ENCODE peak calls at places on chromosome 15, in four cellular contexts. One of them, this sample, is unnamed. For H3K4me1, the result is how much of the 10 kb centered on the place peaks cover.

GRCh38 chr15:47551559-47551958 is 165.7 kb upstream of the SEMA6D start:
- DNase-seq in GM12878: no peak
- DNase-seq in H1: no peak
- DNase-seq in A549: no peak
- DNase-seq in this sample: no peak

GRCh38 chr15:31116423-31117030 is 15.0 kb upstream of the TRPM1 start:
- DNase-seq in A549: no peak
- DNase-seq in H1: no peak
- DNase-seq in GM12878: no peak
- DNase-seq in this sample: no peak

GRCh38 chr15:84734794-84735479 is 13.5 kb upstream of the ZNF592 start:
- DNase-seq in A549: peak
- DNase-seq in GM12878: peak
- DNase-seq in H1: peak
- DNase-seq in this sample: no peak

GRCh38 chr15:27538325-27538724 is 560.8 kb downstream of the OCA2 start:
- DNase-seq in H1: no peak
- DNase-seq in A549: no peak
- DNase-seq in GM12878: no peak
- DNase-seq in this sample: no peak

GRCh38 chr15:60905587-60905986 is 323.5 kb downstream of the RORA start:
- DNase-seq in H1: no peak
- DNase-seq in A549: no peak
- DNase-seq in GM12878: no peak
- DNase-seq in this sample: no peak

GRCh38 chr15:77537006-77537405 is 95.7 kb downstream of the LINGO1 start:
- DNase-seq in A549: no peak
- DNase-seq in GM12878: no peak
- DNase-seq in H1: no peak
- DNase-seq in this sample: no peak

GRCh38 chr15:39868396-39868795 is 51.7 kb downstream of the GPR176 start:
- DNase-seq in GM12878: no peak
- DNase-seq in A549: no peak
- DNase-seq in H1: no peak
- DNase-seq in this sample: no peak

GRCh38 chr15:74511583-74511982 is 29.4 kb upstream of the ARID3B start:
- DNase-seq in GM12878: no peak
- DNase-seq in H1: no peak
- DNase-seq in A549: no peak
- DNase-seq in this sample: no peak

GRCh38 chr15:67094001-67094826 is 28.8 kb downstream of the SMAD3 start:
- DNase-seq in H1: no peak
- DNase-seq in A549: no peak
- DNase-seq in GM12878: no peak
- DNase-seq in this sample: no peak

GRCh38 chr15:59570364-59570763 is 41.2 kb upstream of the GCNT3 start:
- DNase-seq in H1: no peak
- DNase-seq in GM12878: no peak
- DNase-seq in A549: peak
- DNase-seq in this sample: no peak

DNA sequence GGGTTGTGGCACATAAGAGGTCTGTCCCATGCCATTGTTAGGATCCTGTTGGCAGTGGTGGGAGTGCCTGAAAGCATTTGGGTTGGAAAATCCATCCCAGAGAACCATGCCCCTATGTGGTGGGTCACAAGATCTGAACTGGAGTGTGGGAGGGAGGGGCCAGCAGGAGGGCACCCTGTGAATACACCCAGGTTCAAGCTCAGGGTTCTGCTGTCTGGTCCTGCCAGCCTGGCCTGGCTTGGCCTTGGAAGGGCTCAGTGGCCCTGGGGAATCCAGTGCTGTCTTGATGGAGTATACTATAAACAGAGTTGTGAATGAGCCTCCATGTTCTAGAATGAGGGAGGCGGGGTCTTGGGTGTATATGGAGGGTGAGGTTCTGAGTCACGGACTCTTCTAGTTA is 11.8 kb downstream of the ANKDD1A start:
- DNase-seq in H1: no peak
- DNase-seq in GM12878: no peak
- DNase-seq in A549: no peak
- DNase-seq in this sample: no peak
- H3K4me1 ChIP-seq in H1: under half
- H3K4me1 ChIP-seq in GM12878: under half
- H3K4me1 ChIP-seq in A549: under half
- H3K4me1 ChIP-seq in this sample: under half

GRCh38 chr15:65611888-65612615 is 1.1 kb upstream of the INTS14 start:
- DNase-seq in H1: no peak
- DNase-seq in GM12878: no peak
- DNase-seq in A549: peak
- DNase-seq in this sample: no peak

GRCh38 chr15:65612949-65613348 is 2.0 kb upstream of the INTS14 start:
- DNase-seq in A549: no peak
- DNase-seq in GM12878: no peak
- DNase-seq in H1: no peak
- DNase-seq in this sample: no peak

GRCh38 chr15:65612616-65612946 is 1.6 kb upstream of the INTS14 start:
- DNase-seq in A549: no peak
- DNase-seq in H1: no peak
- DNase-seq in GM12878: no peak
- DNase-seq in this sample: no peak

GRCh38 chr15:65613365-65613764 is 2.4 kb upstream of the INTS14 start:
- DNase-seq in H1: no peak
- DNase-seq in A549: no peak
- DNase-seq in GM12878: no peak
- DNase-seq in this sample: no peak

GRCh38 chr15:65610871-65611718 is at the start of gene INTS14:
- DNase-seq in A549: peak
- DNase-seq in H1: peak
- DNase-seq in GM12878: peak
- DNase-seq in this sample: peak
- TF ChIP-seq EP300 in A549: no peak
- TF ChIP-seq EP300 in H1: no peak
- TF ChIP-seq EP300 in GM12878: peak
- TF ChIP-seq EP300 in this sample: no peak

GRCh38 chr15:91268510-91268909 is 168.5 kb downstream of the SV2B start:
- DNase-seq in GM12878: no peak
- DNase-seq in A549: peak
- DNase-seq in H1: no peak
- DNase-seq in this sample: no peak
- TF ChIP-seq CTCF in GM12878: peak
- TF ChIP-seq CTCF in A549: peak
- TF ChIP-seq CTCF in H1: peak
- TF ChIP-seq CTCF in this sample: no peak

GRCh38 chr15:41778503-41778902 is 4.2 kb downstream of the MAPKBP1 start:
- DNase-seq in A549: no peak
- DNase-seq in H1: no peak
- DNase-seq in GM12878: no peak
- DNase-seq in this sample: no peak
- H3K4me1 ChIP-seq in A549: under half
- H3K4me1 ChIP-seq in H1: under half
- H3K4me1 ChIP-seq in GM12878: under half
- H3K4me1 ChIP-seq in this sample: under half

DNA sequence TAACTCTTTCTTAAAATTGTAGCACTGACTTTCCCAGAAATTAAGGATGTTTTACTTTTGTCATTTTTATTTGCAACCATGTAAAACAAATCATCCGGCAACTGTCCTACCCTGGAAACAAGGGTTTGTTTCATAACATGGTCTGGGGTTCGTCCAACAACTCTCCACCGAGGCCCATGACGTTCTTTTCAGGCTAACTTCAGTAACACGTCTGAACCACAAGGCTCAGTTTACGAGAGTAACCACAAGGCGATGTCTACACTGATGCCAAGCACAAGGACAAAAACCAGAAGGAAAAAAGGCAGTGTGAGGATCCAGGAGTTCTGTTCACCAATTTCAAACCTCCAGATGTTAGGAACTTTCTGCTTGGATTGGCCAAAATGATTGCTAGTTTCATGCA is 546.1 kb downstream of the NTRK3 start:
- DNase-seq in GM12878: no peak
- DNase-seq in A549: no peak
- DNase-seq in H1: no peak
- DNase-seq in this sample: peak
- TF ChIP-seq EP300 in GM12878: no peak
- TF ChIP-seq EP300 in A549: no peak
- TF ChIP-seq EP300 in H1: no peak
- TF ChIP-seq EP300 in this sample: no peak

GRCh38 chr15:51382787-51383186 is 41.3 kb downstream of the GLDN start:
- DNase-seq in GM12878: no peak
- DNase-seq in A549: peak
- DNase-seq in H1: no peak
- DNase-seq in this sample: no peak
- TF ChIP-seq CTCF in GM12878: peak
- TF ChIP-seq CTCF in A549: peak
- TF ChIP-seq CTCF in H1: peak
- TF ChIP-seq CTCF in this sample: no peak

DNA sequence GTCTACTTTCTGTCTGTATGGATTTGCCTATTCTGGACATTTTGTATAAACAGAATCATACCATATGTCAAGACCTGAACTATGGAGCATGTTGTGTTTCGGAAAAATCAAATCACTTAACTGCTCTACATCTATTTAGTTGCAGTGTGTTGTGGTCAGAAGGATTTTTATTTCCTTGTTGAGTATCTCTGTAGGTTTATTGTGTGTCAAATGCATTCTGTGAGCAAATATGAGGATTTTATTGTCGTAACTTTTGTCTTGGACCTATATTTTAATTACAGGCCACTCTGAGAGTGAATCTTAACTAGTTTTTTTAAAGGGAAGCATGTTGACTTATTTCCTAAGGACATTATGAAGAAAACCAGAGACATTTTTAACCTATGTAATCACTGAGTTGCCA is 84.6 kb upstream of the MYZAP start:
- DNase-seq in H1: no peak
- DNase-seq in GM12878: no peak
- DNase-seq in A549: no peak
- DNase-seq in this sample: no peak
- H3K4me1 ChIP-seq in H1: under half
- H3K4me1 ChIP-seq in GM12878: under half
- H3K4me1 ChIP-seq in A549: under half
- H3K4me1 ChIP-seq in this sample: under half

DNA sequence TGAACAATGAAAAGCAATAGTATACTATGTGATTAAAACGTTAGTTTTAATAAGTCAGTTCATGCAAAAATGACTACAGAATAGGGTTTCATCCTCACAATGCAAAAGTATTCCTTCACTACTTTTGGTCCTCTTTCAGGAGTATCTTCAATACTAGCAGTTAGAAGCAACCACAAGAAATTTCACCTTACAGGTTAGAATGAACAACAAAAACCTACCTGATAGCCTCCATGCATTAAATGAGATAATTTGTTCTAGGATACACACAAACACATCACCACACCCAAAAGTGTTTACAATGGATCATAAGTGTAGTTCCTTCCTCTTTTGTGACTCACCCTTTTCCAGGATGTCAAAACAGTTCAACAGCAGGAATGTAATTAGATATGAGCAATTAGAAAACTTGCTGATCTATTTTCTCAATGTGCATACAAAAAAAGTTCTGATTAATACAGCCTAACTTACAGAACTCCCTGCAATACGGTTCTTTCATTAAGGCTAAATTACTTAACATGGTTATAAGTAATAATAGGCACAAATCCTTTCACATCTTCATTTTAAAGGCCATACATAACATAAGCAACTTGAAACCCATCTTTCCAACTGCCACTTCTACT is 21.6 kb downstream of the UACA start:
- DNase-seq in GM12878: no peak
- DNase-seq in A549: peak
- DNase-seq in H1: no peak
- DNase-seq in this sample: no peak
- TF ChIP-seq EP300 in GM12878: no peak
- TF ChIP-seq EP300 in A549: peak
- TF ChIP-seq EP300 in H1: no peak
- TF ChIP-seq EP300 in this sample: no peak

This sample was measured in ovary.